ENCODE peak calls at places on chromosome 22, in eight cellular contexts. I, P, N, R, A, C, Q and F are unnamed samples.

GRCh38 chr22:20881869-20882815 is 23.3 kb downstream of the SNAP29 start:
- DNase-seq in I (no peak), P (no peak), N (no peak), R (no peak), A (no peak), C (no peak), Q (no peak), F (no peak)

GRCh38 chr22:20803696-20804324 is 29.9 kb downstream of the SERPIND1 start:
- DNase-seq in I (peak), P (no peak), N (peak), R (peak), A (no peak), C (peak), Q (peak), F (peak)

GRCh38 chr22:46159777-46160176 is 9.5 kb downstream of the PPARA start:
- DNase-seq in I (no peak), P (no peak), N (no peak), R (no peak), A (no peak), C (no peak), Q (no peak), F (no peak)

GRCh38 chr22:33112606-33113005 is 54.4 kb upstream of the SYN3 start:
- DNase-seq in I (no peak), P (no peak), N (no peak), R (no peak), A (no peak), C (no peak), Q (no peak), F (no peak)

GRCh38 chr22:41555325-41555724 is 5.5 kb upstream of the CSDC2 start:
- DNase-seq in I (no peak), P (no peak), N (no peak), R (no peak), A (no peak), C (no peak), Q (no peak), F (no peak)

GRCh38 chr22:32341122-32341740 is 16.4 kb upstream of the RFPL3 start:
- DNase-seq in I (no peak), P (no peak), N (no peak), R (no peak), A (no peak), C (no peak), Q (no peak), F (no peak)

GRCh38 chr22:17264321-17265052 is 45.3 kb upstream of the ADA2 start:
- DNase-seq in I (peak), P (no peak), N (peak), R (no peak), A (no peak), C (peak), Q (peak), F (no peak)

GRCh38 chr22:25882366-25882765 is 140.4 kb downstream of the MYO18B start:
- DNase-seq in I (no peak), P (no peak), N (no peak), R (no peak), A (no peak), C (no peak), Q (no peak), F (no peak)

GRCh38 chr22:19986410-19987341 is 29.9 kb downstream of the ARVCF start:
- DNase-seq in I (peak), P (peak), N (peak), R (peak), A (no peak), C (peak), Q (peak), F (peak)

GRCh38 chr22:27561301-27561820 is 240.2 kb downstream of the MN1 start:
- DNase-seq in I (peak), P (no peak), N (peak), R (no peak), A (no peak), C (no peak), Q (no peak), F (no peak)

GRCh38 chr22:39994566-39995345 is at the start of gene FAM83F:
- DNase-seq in I (peak), P (peak), N (no peak), R (no peak), A (no peak), C (no peak), Q (no peak), F (peak)

GRCh38 chr22:31800065-31800464 is 46.2 kb downstream of the DEPDC5 start:
- DNase-seq in I (peak), P (no peak), N (peak), R (no peak), A (no peak), C (no peak), Q (no peak), F (no peak)

GRCh38 chr22:25397616-25398015 is 166.9 kb upstream of the GRK3 start:
- DNase-seq in I (no peak), P (no peak), N (no peak), R (no peak), A (no peak), C (no peak), Q (no peak), F (no peak)

GRCh38 chr22:31872209-31872608 is 72.1 kb upstream of the YWHAH start:
- DNase-seq in I (peak), P (no peak), N (no peak), R (no peak), A (no peak), C (no peak), Q (no peak), F (peak)

GRCh38 chr22:49303061-49303735 is 524.5 kb downstream of the BRD1 start:
- DNase-seq in I (no peak), P (no peak), N (no peak), R (no peak), A (no peak), C (no peak), Q (peak), F (no peak)

GRCh38 chr22:25368271-25368670 is 148.8 kb downstream of the CRYBB2 start:
- DNase-seq in I (peak), P (no peak), N (peak), R (no peak), A (no peak), C (no peak), Q (no peak), F (no peak)

GRCh38 chr22:49255741-49256318 is 571.8 kb downstream of the BRD1 start:
- DNase-seq in I (no peak), P (no peak), N (no peak), R (no peak), A (no peak), C (no peak), Q (no peak), F (no peak)

GRCh38 chr22:39041908-39042307 is 1.2 kb downstream of the APOBEC3F start:
- DNase-seq in I (no peak), P (no peak), N (no peak), R (no peak), A (no peak), C (no peak), Q (no peak), F (no peak)

GRCh38 chr22:19806213-19807160 is 45.9 kb downstream of the TBX1 start:
- DNase-seq in I (no peak), P (peak), N (no peak), R (no peak), A (no peak), C (peak), Q (no peak), F (no peak)

DNA sequence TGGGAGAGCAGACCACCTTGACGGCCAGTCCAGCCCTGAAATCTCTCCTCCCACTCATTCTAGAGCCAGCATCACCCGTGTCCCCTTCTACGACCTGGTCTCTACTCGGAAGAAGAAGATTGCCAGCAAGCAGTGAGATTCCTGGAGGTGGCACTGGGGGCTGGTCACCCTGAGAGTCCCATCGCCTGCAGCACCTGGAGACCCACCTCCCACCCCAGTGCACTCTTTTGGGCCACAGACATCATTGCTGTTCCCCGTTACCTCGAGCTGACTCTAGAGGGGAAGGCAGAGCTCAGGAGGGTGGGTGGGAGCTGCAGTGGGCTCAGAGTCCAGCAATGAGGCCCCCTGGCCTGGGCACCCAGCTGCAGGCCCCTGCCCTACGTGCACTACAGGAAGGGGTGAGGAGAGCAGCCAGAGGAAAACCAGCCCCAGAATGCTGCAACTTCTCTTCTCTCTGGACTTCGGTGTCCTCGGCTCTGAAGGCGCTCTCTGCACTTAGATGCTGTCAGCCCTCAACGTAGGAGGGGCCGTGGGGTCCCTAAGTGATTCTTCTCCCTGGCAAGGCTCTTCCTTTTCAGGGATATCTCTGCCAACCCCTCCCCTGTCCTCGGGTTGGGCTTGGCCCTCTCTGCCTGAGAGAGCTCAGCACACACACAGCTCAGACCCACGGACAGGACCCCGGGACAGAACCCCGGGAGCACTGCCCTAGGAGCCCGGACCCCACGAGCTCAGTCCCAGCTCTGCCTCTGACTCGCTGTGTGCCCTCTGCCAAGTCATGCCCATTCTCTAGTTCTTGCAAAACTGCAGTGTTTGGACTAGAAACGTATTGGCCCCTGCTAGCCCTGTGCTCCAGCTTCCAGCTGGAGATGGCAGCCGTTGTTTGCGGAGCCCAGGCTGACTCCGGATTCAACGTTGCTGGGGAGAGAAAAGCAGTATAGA is 31.3 kb downstream of the CYTH4 start:
- DNase-seq in I (no peak), P (no peak), N (peak), R (no peak), A (no peak), C (no peak), Q (no peak), F (no peak)
- H3K27ac ChIP-seq in I (no peak), P (no peak), N (no peak), R (no peak), A (peak), C (no peak), Q (no peak), F (no peak)

GRCh38 chr22:29765905-29766631 is 739 bp downstream of the ZMAT5 start:
- DNase-seq in I (no peak), P (no peak), N (peak), R (no peak), A (no peak), C (no peak), Q (no peak), F (peak)
- H3K4me3 ChIP-seq in I (peak), P (peak), N (peak), R (peak), A (peak), C (peak), Q (peak), F (peak)

DNA sequence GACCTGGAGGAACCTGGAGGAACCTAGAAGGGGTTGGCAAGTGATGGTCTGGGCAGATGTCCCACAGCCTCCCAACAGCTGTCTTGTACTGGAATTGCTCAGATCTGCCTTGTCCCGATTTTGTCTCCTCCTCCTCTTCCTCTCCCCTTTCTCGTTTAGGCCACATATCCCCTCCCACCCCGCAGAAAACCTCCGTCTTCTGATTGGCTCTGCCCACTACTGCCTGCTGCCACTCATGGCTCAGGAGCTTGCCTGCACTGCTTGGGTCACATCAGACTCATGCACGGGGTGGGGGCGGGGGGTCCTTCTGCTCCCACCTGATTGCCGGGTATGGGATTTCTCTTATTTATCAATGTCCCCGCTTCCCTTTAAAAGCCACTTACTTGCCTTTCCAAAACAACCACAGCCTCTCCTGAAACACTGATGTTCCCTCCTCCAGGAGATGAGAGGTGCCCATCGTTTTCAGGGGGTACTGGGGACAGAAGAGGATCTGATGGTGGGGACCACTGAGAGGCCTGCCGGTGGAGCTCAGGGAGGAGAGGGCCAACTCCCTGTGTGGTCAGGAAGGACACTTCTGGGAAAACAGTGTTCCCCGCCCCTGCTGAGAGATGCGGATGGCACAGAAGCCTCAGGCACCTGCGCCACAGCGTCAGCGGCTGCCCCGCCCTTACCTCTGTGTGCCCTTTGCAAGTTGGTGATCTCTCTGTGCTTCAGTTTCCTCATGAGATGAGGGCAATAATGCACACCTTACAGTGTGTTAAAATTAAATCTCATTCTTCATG is 14.7 kb downstream of the TOM1 start:
- DNase-seq in I (no peak), P (no peak), N (no peak), R (no peak), A (no peak), C (no peak), Q (no peak), F (no peak)
- H3K27ac ChIP-seq in I (no peak), P (no peak), N (peak), R (no peak), A (no peak), C (no peak), Q (peak), F (no peak)

DNA sequence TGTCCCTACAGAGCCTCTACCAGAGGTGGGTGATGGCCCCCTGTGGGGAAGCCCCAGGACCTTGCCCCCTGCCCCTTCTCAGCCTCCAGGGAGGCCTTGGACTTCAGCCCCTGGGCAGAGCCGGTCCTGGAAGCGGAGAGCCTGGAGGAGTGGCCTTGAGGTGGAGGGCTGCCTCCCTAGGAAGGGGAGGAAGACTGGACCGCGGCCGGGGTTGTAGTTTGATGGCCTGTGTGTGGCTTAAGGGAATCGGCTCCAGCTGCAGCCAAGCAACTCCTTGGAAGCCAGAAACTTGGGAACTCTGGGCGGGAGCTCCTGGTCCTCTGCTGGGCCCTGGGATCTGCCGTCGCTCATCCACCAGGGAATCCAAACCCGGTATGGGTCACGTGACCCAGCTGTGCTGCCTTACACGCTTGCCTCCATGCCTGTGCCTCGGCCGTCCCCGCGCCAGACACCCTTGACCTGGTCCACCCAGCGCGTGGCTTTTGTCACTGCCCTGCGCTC is 23.6 kb upstream of the ARHGAP8 start:
- DNase-seq in I (no peak), P (no peak), N (no peak), R (no peak), A (no peak), C (peak), Q (peak), F (no peak)
- H3K4me3 ChIP-seq in I (no peak), P (peak), N (no peak), R (no peak), A (no peak), C (no peak), Q (no peak), F (no peak)

DNA sequence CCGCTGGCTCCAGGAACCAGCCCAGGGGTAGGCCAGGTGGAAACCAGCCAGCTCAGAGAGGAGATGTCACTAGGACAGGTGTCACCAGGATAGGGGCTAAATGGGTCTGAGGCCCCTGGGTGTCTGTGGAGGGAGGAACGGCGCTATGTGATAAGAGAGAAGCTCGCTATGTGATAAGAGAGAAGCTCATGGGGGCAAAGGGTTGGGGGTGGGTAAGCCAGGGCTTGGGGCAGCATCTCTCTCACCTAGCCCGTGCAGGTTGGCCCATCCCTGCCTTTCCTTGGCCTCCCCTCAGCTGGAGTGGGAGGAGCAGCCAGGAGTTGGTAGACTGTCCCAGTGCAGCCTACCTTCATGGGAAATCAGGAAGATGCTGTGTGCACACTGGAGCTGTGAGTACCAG is 26.5 kb upstream of the SUSD2 start:
- DNase-seq in I (no peak), P (no peak), N (no peak), R (no peak), A (no peak), C (no peak), Q (no peak), F (no peak)
- H3K27ac ChIP-seq in I (no peak), P (peak), N (no peak), R (peak), A (peak), C (no peak), Q (no peak), F (peak)

DNA sequence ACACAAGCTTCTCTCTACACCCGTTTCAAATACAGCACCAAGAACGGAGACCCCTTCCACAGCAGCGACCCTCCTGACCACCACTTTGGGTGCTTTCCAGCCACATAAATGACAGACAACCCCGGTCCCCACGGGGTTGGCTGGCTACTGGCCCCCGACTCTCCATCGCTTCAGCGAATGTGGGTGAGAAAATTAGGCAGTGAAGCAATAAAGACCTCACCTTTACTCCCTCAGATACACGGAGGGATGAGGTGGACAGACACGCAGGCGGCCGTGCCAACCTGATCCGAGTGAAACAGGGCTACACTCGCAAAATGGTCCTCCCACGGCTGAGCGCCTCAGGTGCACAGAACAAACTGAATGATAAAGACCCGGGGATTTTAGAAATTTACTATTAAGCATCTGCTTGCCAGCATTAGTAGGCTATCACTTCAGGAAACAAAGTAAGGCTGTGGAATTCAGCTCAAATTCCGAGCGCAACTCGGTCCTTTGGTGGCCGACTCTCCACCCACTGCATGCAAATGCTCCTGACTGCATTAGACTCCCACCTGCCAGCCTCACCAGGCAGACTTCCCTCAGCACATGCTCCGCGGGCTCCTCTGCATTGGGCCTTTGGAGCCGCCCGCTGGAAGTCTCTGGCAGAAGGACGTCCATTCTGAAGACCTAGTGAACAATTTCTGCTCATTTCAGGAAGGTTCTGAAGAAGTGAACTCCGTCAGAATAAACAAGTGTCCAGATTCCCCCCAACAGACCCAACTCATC is 12.8 kb upstream of the EFCAB6 start:
- DNase-seq in I (no peak), P (no peak), N (no peak), R (no peak), A (no peak), C (no peak), Q (no peak), F (no peak)
- H3K4me3 ChIP-seq in I (no peak), P (no peak), N (no peak), R (no peak), A (no peak), C (no peak), Q (no peak), F (no peak)